ENCODE peak calls at places on chromosomes 1 and 21, in six cellular contexts. J is left ventricle myocardium superior; H is pancreas; R is Calu3; U is SK-MEL-5; A is effector CD4-positive, alpha-beta T cell. G is an unnamed sample.

GRCh38 chr1:154808909-154809262 is 61.2 kb downstream of the KCNN3 start:
- DNase-seq in A (no peak), R (no peak), H (no peak), J (peak), U (no peak), G (no peak)

GRCh38 chr1:180939706-180940094 is 27.0 kb downstream of the KIAA1614 start:
- DNase-seq in H (no peak), U (no peak), R (no peak), J (no peak), A (no peak), G (no peak)

GRCh38 chr1:159705251-159705910 is 9.0 kb downstream of the CRP start:
- DNase-seq in A (no peak), U (peak), R (no peak), H (no peak), J (no peak), G (no peak)

GRCh38 chr1:91876751-91877573 is 9.0 kb downstream of the TGFBR3 start:
- DNase-seq in U (no peak), J (no peak), H (no peak), R (no peak), A (no peak), G (no peak)

GRCh38 chr1:63575340-63575826 is 17.8 kb upstream of the PGM1 start:
- DNase-seq in A (peak), U (peak), R (peak), H (no peak), J (no peak), G (no peak)

GRCh38 chr1:172499636-172500141 is 33.3 kb upstream of the SUCO start:
- DNase-seq in R (peak), U (peak), H (peak), J (no peak), A (no peak), G (no peak)

GRCh38 chr21:46554431-46555224 is 50.3 kb downstream of the S100B start:
- DNase-seq in J (no peak), R (no peak), A (no peak), U (no peak), H (no peak), G (no peak)

GRCh38 chr21:41139275-41139674 is 28.7 kb upstream of the BACE2 start:
- DNase-seq in J (no peak), U (no peak), H (no peak), A (no peak), R (no peak), G (no peak)

GRCh38 chr1:53449026-53449425 is 10.2 kb upstream of the DMRTB1 start:
- DNase-seq in H (no peak), U (no peak), A (no peak), R (no peak), J (no peak), G (no peak)

GRCh38 chr1:167447521-167448136 is 70.7 kb downstream of the CD247 start:
- DNase-seq in R (peak), H (peak), A (peak), J (no peak), U (no peak), G (peak)

GRCh38 chr1:15835205-15835740 is 12.2 kb upstream of the SPEN start:
- DNase-seq in J (no peak), R (no peak), A (peak), H (no peak), U (no peak), G (no peak)

GRCh38 chr1:84145051-84145450 is 980 bp downstream of the PRKACB start:
- DNase-seq in A (no peak), H (no peak), R (no peak), J (no peak), U (no peak), G (no peak)

GRCh38 chr1:236507022-236507700 is 16.6 kb upstream of the LGALS8 start:
- DNase-seq in J (peak), U (no peak), A (no peak), R (no peak), H (peak), G (no peak)

GRCh38 chr21:38236232-38236631 is 20.6 kb upstream of the KCNJ15 start:
- DNase-seq in U (no peak), J (no peak), A (no peak), R (peak), H (no peak), G (no peak)

GRCh38 chr1:207962716-207963428 is 51.9 kb upstream of the CD34 start:
- DNase-seq in A (no peak), U (peak), H (peak), J (peak), R (peak), G (peak)

GRCh38 chr1:36257375-36257767 is 33.1 kb downstream of the THRAP3 start:
- DNase-seq in A (no peak), U (no peak), J (no peak), R (peak), H (no peak), G (no peak)

GRCh38 chr1:83959824-83960441 is 39.0 kb downstream of the TTLL7 start:
- DNase-seq in J (no peak), U (no peak), H (no peak), A (no peak), R (no peak), G (no peak)

GRCh38 chr21:33419538-33420123 is 16.4 kb downstream of the IFNGR2 start:
- DNase-seq in H (no peak), A (no peak), R (no peak), U (no peak), J (no peak), G (no peak)

GRCh38 chr1:154975409-154976205 is 1.1 kb downstream of the CKS1B start:
- DNase-seq in A (peak), R (no peak), J (peak), U (peak), H (peak), G (peak)

GRCh38 chr1:229408458-229409037 is 25.3 kb downstream of the ACTA1 start:
- DNase-seq in H (no peak), A (no peak), U (no peak), R (no peak), J (peak), G (no peak)

GRCh38 chr1:25945756-25946155 is 39.5 kb upstream of the STMN1 start:
- DNase-seq in J (no peak), U (no peak), R (no peak), H (no peak), A (no peak), G (no peak)

GRCh38 chr1:159983681-159984080 is 29.6 kb upstream of the SLAMF9 start:
- DNase-seq in H (no peak), J (no peak), U (no peak), R (no peak), A (no peak), G (no peak)

GRCh38 chr1:43978551-43979260 is at the start of gene B4GALT2:
- DNase-seq in U (no peak), J (peak), A (no peak), H (no peak), R (peak), G (peak)

GRCh38 chr1:118217073-118217620 is 32.1 kb upstream of the SPAG17 start:
- DNase-seq in U (no peak), A (no peak), H (no peak), R (no peak), J (no peak), G (no peak)

GRCh38 chr1:114956570-114956969 is 73.1 kb upstream of the TSHB start:
- DNase-seq in J (no peak), R (peak), U (peak), A (no peak), H (no peak), G (no peak)

GRCh38 chr1:215276582-215276981 is 194.0 kb downstream of the KCNK2 start:
- DNase-seq in A (no peak), J (no peak), U (no peak), H (no peak), R (no peak), G (no peak)

GRCh38 chr1:80444171-80444570 is 1356.6 kb upstream of the ADGRL2 start:
- DNase-seq in J (no peak), A (no peak), R (no peak), U (no peak), H (no peak), G (no peak)

GRCh38 chr21:42855143-42855936 is 24.0 kb downstream of the WDR4 start:
- DNase-seq in H (no peak), R (no peak), U (no peak), A (no peak), J (no peak), G (no peak)

GRCh38 chr1:215146252-215146975 is 63.9 kb downstream of the KCNK2 start:
- DNase-seq in R (peak), A (no peak), H (peak), J (no peak), U (peak), G (no peak)

GRCh38 chr1:22788298-22788697 is 77.7 kb downstream of the EPHB2 start:
- DNase-seq in J (peak), H (no peak), A (no peak), U (no peak), R (no peak), G (no peak)

GRCh38 chr21:46035809-46036695 is 54.5 kb downstream of the COL6A1 start:
- DNase-seq in R (no peak), U (no peak), H (peak), A (no peak), J (peak), G (peak)

GRCh38 chr1:177033628-177034027 is 130.9 kb downstream of the ASTN1 start:
- DNase-seq in A (no peak), U (no peak), R (no peak), H (no peak), J (no peak), G (no peak)

GRCh38 chr21:34074283-34075098 is 1.1 kb downstream of the MRPS6 start:
- DNase-seq in R (no peak), A (no peak), J (peak), U (no peak), H (no peak), G (no peak)

GRCh38 chr1:63266857-63267256 is 55.5 kb upstream of the FOXD3 start:
- DNase-seq in A (no peak), J (no peak), H (no peak), U (no peak), R (no peak), G (no peak)

GRCh38 chr1:163257763-163258162 is 55.0 kb upstream of the RGS5 start:
- DNase-seq in A (no peak), R (no peak), U (no peak), H (no peak), J (no peak), G (no peak)

GRCh38 chr1:1021010-1021845 is 1.3 kb downstream of the AGRN start:
- DNase-seq in H (peak), A (no peak), R (peak), U (peak), J (peak), G (peak)

GRCh38 chr21:30268608-30269197 is 14.0 kb downstream of the KRTAP24-1 start:
- DNase-seq in A (no peak), J (no peak), H (no peak), R (no peak), U (peak), G (no peak)

GRCh38 chr1:194369622-194370021 is 1183.2 kb upstream of the B3GALT2 start:
- DNase-seq in R (no peak), A (no peak), H (no peak), J (no peak), U (no peak), G (no peak)

G was measured in ureter.